ENCODE peak calls at places on chromosomes 13 and 19, in five cellular contexts. Y is fibroblast of lung, A is coronary artery, G is A549, F is ovary. L is an unnamed sample.
A peak's percentile ranks its signal among the peaks of the same experiment; 100 is the strongest.

GRCh38 chr13:45518525-45519235 is 53.9 kb downstream of the COG3 start:
- DNase-seq in F (no peak), G (no peak), A (no peak), Y (peak; percentile 79), L (no peak)

GRCh38 chr19:41264581-41265375 is 606 bp downstream of the HNRNPUL1 start:
- DNase-seq in F (peak; percentile 65), G (peak; percentile 56), A (peak; percentile 81), Y (peak; percentile 35), L (no peak)

GRCh38 chr19:343451-343931 is 1.1 kb downstream of the MIER2 start:
- DNase-seq in Y (peak; percentile 12), A (no peak), F (no peak), G (no peak), L (peak; percentile 73)

GRCh38 chr19:57465680-57466381 is 8.9 kb upstream of the VN1R1 start:
- DNase-seq in G (peak; percentile 73), A (no peak), F (no peak), Y (no peak), L (no peak)

GRCh38 chr13:44818428-44818827 is 170.8 kb downstream of the NUFIP1 start:
- DNase-seq in G (peak; percentile 54), A (no peak), Y (no peak), F (no peak), L (no peak)

GRCh38 chr13:39451860-39452301 is 151.1 kb downstream of the LHFPL6 start:
- DNase-seq in G (no peak), F (peak; percentile 36), Y (peak; percentile 37), A (no peak), L (no peak)

GRCh38 chr13:103859952-103860351 is 793.7 kb upstream of the SLC10A2 start:
- DNase-seq in F (no peak), Y (no peak), A (no peak), G (no peak), L (no peak)

GRCh38 chr19:57302020-57302465 is 18.2 kb upstream of the ZNF543 start:
- DNase-seq in A (no peak), Y (peak; percentile 88), F (no peak), G (no peak), L (no peak)

GRCh38 chr13:87527036-87527435 is 144.1 kb upstream of the SLITRK5 start:
- DNase-seq in Y (no peak), F (no peak), G (no peak), A (no peak), L (no peak)

GRCh38 chr19:39236527-39236926 is 8.3 kb downstream of the IFNL3 start:
- DNase-seq in Y (no peak), A (no peak), G (no peak), F (no peak), L (peak; percentile 84)

GRCh38 chr13:96822900-96823299 is 171.4 kb downstream of the OXGR1 start:
- DNase-seq in G (peak; percentile 40), F (no peak), A (no peak), Y (peak; percentile 8), L (no peak)

GRCh38 chr13:79776538-79776937 is 295.6 kb downstream of the NDFIP2 start:
- DNase-seq in G (no peak), F (no peak), A (no peak), Y (peak; percentile 32), L (no peak)

GRCh38 chr19:45471866-45472556 is 4.2 kb downstream of the FOSB start:
- DNase-seq in A (no peak), F (peak; percentile 60), Y (no peak), G (no peak), L (no peak)

GRCh38 chr13:113628291-113629270 is 29.4 kb downstream of the ATP4B start:
- DNase-seq in A (no peak), F (no peak), G (no peak), Y (no peak), L (peak; percentile 74)

GRCh38 chr19:35253316-35254286 is 4.8 kb downstream of the LSR start:
- DNase-seq in A (no peak), G (no peak), F (no peak), Y (no peak), L (no peak)

GRCh38 chr13:29484236-29484635 is 111.3 kb downstream of the SLC7A1 start:
- DNase-seq in G (no peak), Y (no peak), A (no peak), F (no peak), L (no peak)

GRCh38 chr19:44820648-44821609 is 12.0 kb downstream of the BCAM start:
- DNase-seq in Y (no peak), G (no peak), A (peak; percentile 92), F (peak; percentile 59), L (no peak)

GRCh38 chr19:29075149-29075548 is 137.8 kb downstream of the UQCRFS1 start:
- DNase-seq in Y (no peak), F (no peak), A (no peak), G (no peak), L (no peak)

GRCh38 chr13:105165449-105166125 is 1369.9 kb downstream of the EFNB2 start:
- DNase-seq in A (no peak), Y (no peak), F (no peak), G (no peak), L (no peak)

GRCh38 chr13:107568181-107568580 is 647.2 kb downstream of the LIG4 start:
- DNase-seq in A (no peak), G (no peak), Y (no peak), F (no peak), L (no peak)

GRCh38 chr13:100550433-100550832 is 38.2 kb downstream of the GGACT start:
- DNase-seq in F (peak; percentile 47), G (no peak), Y (peak; percentile 80), A (peak; percentile 63), L (no peak)

GRCh38 chr13:99978781-99979452 is 2.7 kb upstream of the ZIC2 start:
- DNase-seq in F (no peak), Y (no peak), A (no peak), G (no peak), L (no peak)

GRCh38 chr19:51203941-51204720 is 20.7 kb upstream of the CD33 start:
- DNase-seq in Y (no peak), F (no peak), A (no peak), G (no peak), L (no peak)

GRCh38 chr19:4524808-4525562 is 6.7 kb upstream of the PLIN4 start:
- DNase-seq in Y (no peak), F (peak; percentile 71), G (peak; percentile 51), A (no peak), L (peak; percentile 91)
- TF ChIP-seq CTCF in Y (peak; percentile 70), F (peak; percentile 34), G (peak; percentile 54), A (peak; percentile 46), L (peak; percentile 81)

GRCh38 chr19:16025108-16026101 is 50.9 kb upstream of the TPM4 start:
- DNase-seq in Y (peak; percentile 36), G (peak; percentile 64), F (no peak), A (no peak), L (peak; percentile 82)
- TF ChIP-seq CTCF in Y (peak; percentile 58), G (no peak), F (no peak), A (no peak), L (peak; percentile 71)

GRCh38 chr19:52464798-52465470 is 11.6 kb downstream of the ZNF578 start:
- DNase-seq in A (no peak), G (peak; percentile 24), F (no peak), Y (no peak), L (no peak)
- TF ChIP-seq CTCF in A (no peak), G (no peak), F (no peak), Y (no peak), L (peak; percentile 56)

GRCh38 chr19:13363954-13364353 is 142.3 kb downstream of the CACNA1A start:
- DNase-seq in A (no peak), Y (no peak), F (no peak), G (no peak), L (no peak)

GRCh38 chr19:13366529-13367143 is 139.6 kb downstream of the CACNA1A start:
- DNase-seq in Y (peak; percentile 13), A (no peak), G (peak; percentile 34), F (no peak), L (no peak)

GRCh38 chr19:13363235-13363634 is 143.0 kb downstream of the CACNA1A start:
- DNase-seq in A (no peak), F (no peak), G (no peak), Y (no peak), L (no peak)
- TF ChIP-seq CTCF in A (no peak), F (no peak), G (no peak), Y (no peak), L (no peak)

L was measured in chondrocyte.